ENCODE peak calls at places on chromosome 3, in four cellular contexts. Y, Q, H and I are unnamed samples.

GRCh38 chr3:165624761-165625160 is 212.5 kb downstream of the BCHE start:
- DNase-seq in H (no peak), Q (peak; percentile 23), Y (no peak), I (no peak)

GRCh38 chr3:54853573-54854404 is 74.1 kb downstream of the LRTM1 start:
- DNase-seq in H (peak; percentile 70), Y (peak; percentile 78), Q (peak; percentile 57), I (no peak)

GRCh38 chr3:17555525-17555924 is 186.9 kb downstream of the TBC1D5 start:
- DNase-seq in Y (no peak), H (no peak), Q (no peak), I (no peak)

GRCh38 chr3:141275973-141276372 is 44.3 kb downstream of the PXYLP1 start:
- DNase-seq in H (no peak), Y (no peak), Q (no peak), I (no peak)

GRCh38 chr3:77467702-77468407 is 428.0 kb downstream of the ROBO2 start:
- DNase-seq in H (peak; percentile 21), Q (no peak), Y (peak; percentile 65), I (no peak)

GRCh38 chr3:49554639-49555265 is 475 bp downstream of the BSN start:
- DNase-seq in Y (no peak), Q (no peak), H (peak; percentile 53), I (no peak)

GRCh38 chr3:149784064-149784704 is 8.2 kb downstream of the ANKUB1 start:
- DNase-seq in H (no peak), Q (no peak), Y (no peak), I (no peak)

GRCh38 chr3:36511761-36512496 is 131.6 kb downstream of the STAC start:
- DNase-seq in Y (no peak), Q (no peak), H (no peak), I (no peak)

GRCh38 chr3:58173670-58174472 is 36.9 kb downstream of the DNASE1L3 start:
- DNase-seq in Y (no peak), H (peak; percentile 58), Q (peak; percentile 68), I (no peak)

GRCh38 chr3:160701490-160701889 is 24.5 kb downstream of the ARL14 start:
- DNase-seq in Q (no peak), Y (no peak), H (no peak), I (no peak)

GRCh38 chr3:45912435-45912834 is 26.1 kb downstream of the CCR9 start:
- DNase-seq in Y (no peak), H (no peak), Q (no peak), I (no peak)

GRCh38 chr3:81349941-81350340 is 411.5 kb downstream of the GBE1 start:
- DNase-seq in Y (no peak), Q (no peak), H (no peak), I (no peak)

GRCh38 chr3:109224333-109224732 is 87.8 kb downstream of the C3orf85 start:
- DNase-seq in H (no peak), Y (no peak), Q (no peak), I (no peak)

GRCh38 chr3:171005648-171006047 is 20.9 kb downstream of the SLC2A2 start:
- DNase-seq in Q (no peak), Y (no peak), H (no peak), I (no peak)

GRCh38 chr3:134368751-134369105 is 5.5 kb downstream of the AMOTL2 start:
- DNase-seq in Q (no peak), H (no peak), Y (peak; percentile 41), I (no peak)

GRCh38 chr3:153414972-153415371 is 252.9 kb downstream of the RAP2B start:
- DNase-seq in Y (no peak), Q (no peak), H (no peak), I (no peak)

GRCh38 chr3:38150780-38151528 is 12.5 kb downstream of the MYD88 start:
- DNase-seq in Y (no peak), Q (no peak), H (no peak), I (no peak)

GRCh38 chr3:13841826-13842225 is 38.0 kb downstream of the WNT7A start:
- DNase-seq in Q (no peak), Y (no peak), H (no peak), I (no peak)

GRCh38 chr3:41190509-41191284 is 8.6 kb upstream of the CTNNB1 start:
- DNase-seq in Y (no peak), H (no peak), Q (peak; percentile 50), I (no peak)

GRCh38 chr3:192332386-192333291 is 394.7 kb downstream of the FGF12 start:
- DNase-seq in Y (no peak), Q (no peak), H (no peak), I (no peak)

GRCh38 chr3:170642882-170643601 is 57.2 kb upstream of the SLC7A14 start:
- DNase-seq in H (peak; percentile 53), Y (no peak), Q (no peak), I (no peak)

GRCh38 chr3:117616213-117616612 is 906.6 kb downstream of the TUSC7 start:
- DNase-seq in Y (no peak), H (no peak), Q (no peak), I (no peak)

GRCh38 chr3:194322701-194323174 is 28.4 kb downstream of the CPN2 start:
- DNase-seq in Q (no peak), Y (no peak), H (no peak), I (no peak)

GRCh38 chr3:194325424-194326165 is 25.5 kb downstream of the CPN2 start:
- DNase-seq in H (no peak), Q (no peak), Y (no peak), I (no peak)

GRCh38 chr3:194326192-194327029 is 24.7 kb downstream of the CPN2 start:
- DNase-seq in Y (no peak), H (no peak), Q (no peak), I (no peak)

GRCh38 chr3:194323785-194324735 is 27.1 kb downstream of the CPN2 start:
- DNase-seq in Y (no peak), H (peak; percentile 89), Q (peak; percentile 61), I (no peak)

GRCh38 chr3:194324823-194325327 is 26.3 kb downstream of the CPN2 start:
- DNase-seq in Y (no peak), Q (no peak), H (no peak), I (no peak)
- TF ChIP-seq CTCF in Y (no peak), Q (no peak), H (no peak), I (no peak)

GRCh38 chr3:105827959-105828358 is 40.9 kb downstream of the CBLB start:
- DNase-seq in Y (peak; percentile 68), Q (no peak), H (no peak), I (no peak)
- TF ChIP-seq CTCF in Y (peak; percentile 35), Q (no peak), H (peak; percentile 39), I (no peak)

GRCh38 chr3:59816312-59816711 is 766.5 kb upstream of the CFAP20DC start:
- DNase-seq in Y (no peak), H (no peak), Q (no peak), I (no peak)

GRCh38 chr3:59809016-59809415 is 759.2 kb upstream of the CFAP20DC start:
- DNase-seq in Y (no peak), H (no peak), Q (no peak), I (no peak)

GRCh38 chr3:59812188-59812587 is 762.4 kb upstream of the CFAP20DC start:
- DNase-seq in Y (no peak), H (no peak), Q (no peak), I (no peak)

GRCh38 chr3:59809750-59810444 is 760.1 kb upstream of the CFAP20DC start:
- DNase-seq in Y (no peak), H (no peak), Q (peak; percentile 13), I (no peak)

DNA sequence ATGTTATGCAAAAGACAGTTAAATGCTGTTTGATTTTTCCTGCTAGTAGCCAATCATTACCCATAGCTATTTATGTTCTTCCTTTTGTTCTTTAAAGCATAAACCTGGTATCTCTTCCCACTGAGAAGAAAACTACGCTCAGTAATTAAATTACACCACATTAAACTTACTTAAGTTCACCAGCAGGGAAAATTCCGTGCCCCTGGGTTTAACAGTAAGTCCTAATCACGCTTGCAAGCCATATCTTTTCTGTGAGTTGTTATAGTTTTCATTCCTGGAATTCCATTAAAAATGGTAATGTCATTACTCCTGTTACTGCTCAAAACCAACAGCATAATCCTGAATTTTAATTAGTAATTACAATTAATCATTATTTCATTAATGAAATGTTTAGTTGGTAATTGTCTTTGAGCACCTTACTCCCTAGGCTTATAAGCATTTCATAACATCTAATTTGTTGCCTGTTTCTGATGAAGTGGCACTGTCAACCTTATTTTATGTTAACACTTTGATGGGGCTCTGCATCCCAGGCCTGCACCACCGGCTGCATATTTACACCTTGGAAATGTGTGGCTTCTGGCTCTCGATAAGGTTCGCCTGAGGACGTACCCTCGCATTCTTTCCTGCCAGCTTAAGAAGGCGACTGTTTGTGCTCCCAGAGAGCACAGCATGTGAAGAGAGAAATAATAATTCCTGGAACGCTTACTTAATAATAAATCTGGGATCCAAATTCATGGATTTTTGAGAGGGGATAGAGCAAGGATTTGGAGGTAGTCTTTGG is 763.1 kb upstream of the CFAP20DC start:
- DNase-seq in H (no peak), Y (no peak), Q (no peak), I (no peak)
- TF ChIP-seq CTCF in H (no peak), Y (no peak), Q (no peak), I (no peak)

GRCh38 chr3:16088496-16088895 is 86.0 kb upstream of the GALNT15 start:
- DNase-seq in Q (no peak), H (no peak), Y (no peak), I (no peak)

GRCh38 chr3:16090013-16090412 is 84.5 kb upstream of the GALNT15 start:
- DNase-seq in Y (no peak), H (no peak), Q (no peak), I (no peak)

GRCh38 chr3:16090711-16091110 is 83.8 kb upstream of the GALNT15 start:
- DNase-seq in Q (no peak), Y (no peak), H (no peak), I (no peak)

GRCh38 chr3:16094644-16095272 is 79.7 kb upstream of the GALNT15 start:
- DNase-seq in H (no peak), Y (no peak), Q (no peak), I (no peak)

GRCh38 chr3:16092923-16093322 is 81.6 kb upstream of the GALNT15 start:
- DNase-seq in Q (no peak), H (no peak), Y (no peak), I (no peak)
- TF ChIP-seq CTCF in Q (no peak), H (no peak), Y (no peak), I (no peak)

DNA sequence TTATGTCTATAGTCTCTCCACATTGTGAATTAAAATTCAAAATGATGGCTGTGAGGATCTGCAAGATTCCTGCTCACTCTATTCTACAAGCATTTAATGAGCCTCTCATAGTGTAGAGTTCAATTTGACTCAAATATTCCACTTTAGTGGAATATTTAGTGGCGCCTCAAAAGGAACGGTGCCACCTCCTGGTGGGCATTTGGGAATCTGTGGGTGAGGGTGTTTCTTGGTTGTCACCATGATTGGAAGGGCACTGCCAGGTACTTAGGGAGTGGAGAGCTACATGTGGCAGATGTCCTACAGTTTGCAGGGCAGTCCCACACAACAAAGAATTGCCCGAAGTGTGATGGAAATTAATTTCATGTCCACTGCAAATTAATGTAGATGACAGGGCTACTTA is 21.5 kb upstream of the KCNMB3 start:
- DNase-seq in H (no peak), Y (no peak), Q (no peak), I (no peak)
- TF ChIP-seq CTCF in H (peak; percentile 43), Y (peak; percentile 32), Q (no peak), I (no peak)

GRCh38 chr3:24583004-24583403 is 88.4 kb upstream of the THRB start:
- DNase-seq in H (no peak), Y (no peak), Q (no peak), I (no peak)
- TF ChIP-seq CTCF in H (peak; percentile 60), Y (peak; percentile 9), Q (no peak), I (no peak)

GRCh38 chr3:32910954-32911353 is 40.5 kb upstream of the CCR4 start:
- DNase-seq in Q (no peak), Y (no peak), H (no peak), I (no peak)
- TF ChIP-seq CTCF in Q (no peak), Y (no peak), H (no peak), I (no peak)